ENCODE peak calls at places on chromosomes 13 and 19, in five cellular contexts. P, B, W, V and D are unnamed samples.

GRCh38 chr19:34577531-34578101 is 96.1 kb downstream of the WTIP start:
- DNase-seq in P (no peak), W (no peak), V (no peak), B (no peak), D (no peak)

GRCh38 chr19:18478545-18479311 is 40.8 kb upstream of the ISYNA1 start:
- DNase-seq in V (peak; percentile 91), W (no peak), P (peak; percentile 92), B (peak; percentile 87), D (peak; percentile 87)

GRCh38 chr13:21237081-21237480 is 60.6 kb downstream of the MRPL57 start:
- DNase-seq in B (no peak), P (no peak), V (no peak), W (no peak), D (no peak)

GRCh38 chr19:2492870-2493269 is 16.9 kb downstream of the GADD45B start:
- DNase-seq in W (no peak), P (no peak), V (no peak), B (no peak), D (no peak)

GRCh38 chr13:71602327-71602726 is 264.7 kb downstream of the DACH1 start:
- DNase-seq in P (no peak), B (no peak), W (no peak), V (no peak), D (no peak)

GRCh38 chr19:51000426-51000825 is 978 bp downstream of the KLK8 start:
- DNase-seq in P (no peak), V (no peak), B (no peak), W (no peak), D (no peak)

GRCh38 chr13:66888698-66889097 is 341.4 kb downstream of the PCDH9 start:
- DNase-seq in W (no peak), P (peak; percentile 16), V (no peak), B (peak; percentile 1), D (no peak)

GRCh38 chr13:40420160-40420740 is 246.2 kb downstream of the FOXO1 start:
- DNase-seq in W (no peak), V (no peak), P (no peak), B (no peak), D (no peak)

GRCh38 chr19:23470873-23471555 is 75.7 kb upstream of the ZNF91 start:
- DNase-seq in P (no peak), W (no peak), B (no peak), V (no peak), D (no peak)

GRCh38 chr19:16017138-16017490 is 59.2 kb upstream of the TPM4 start:
- DNase-seq in W (no peak), V (no peak), P (no peak), B (no peak), D (no peak)

GRCh38 chr19:33344210-33344609 is 29.3 kb upstream of the CEBPG start:
- DNase-seq in V (no peak), B (peak; percentile 47), W (no peak), P (peak; percentile 11), D (no peak)

GRCh38 chr19:33346665-33347064 is 26.8 kb upstream of the CEBPG start:
- DNase-seq in W (no peak), B (no peak), V (no peak), P (no peak), D (no peak)

GRCh38 chr19:33344611-33345010 is 28.9 kb upstream of the CEBPG start:
- DNase-seq in V (no peak), P (no peak), W (no peak), B (no peak), D (no peak)

GRCh38 chr19:33347300-33347699 is 26.2 kb upstream of the CEBPG start:
- DNase-seq in W (no peak), B (no peak), P (no peak), V (no peak), D (no peak)

GRCh38 chr19:33345163-33345562 is 28.3 kb upstream of the CEBPG start:
- DNase-seq in P (no peak), W (no peak), B (no peak), V (no peak), D (no peak)
- TF ChIP-seq CTCF in P (no peak), W (no peak), B (no peak), V (no peak), D (no peak)

DNA sequence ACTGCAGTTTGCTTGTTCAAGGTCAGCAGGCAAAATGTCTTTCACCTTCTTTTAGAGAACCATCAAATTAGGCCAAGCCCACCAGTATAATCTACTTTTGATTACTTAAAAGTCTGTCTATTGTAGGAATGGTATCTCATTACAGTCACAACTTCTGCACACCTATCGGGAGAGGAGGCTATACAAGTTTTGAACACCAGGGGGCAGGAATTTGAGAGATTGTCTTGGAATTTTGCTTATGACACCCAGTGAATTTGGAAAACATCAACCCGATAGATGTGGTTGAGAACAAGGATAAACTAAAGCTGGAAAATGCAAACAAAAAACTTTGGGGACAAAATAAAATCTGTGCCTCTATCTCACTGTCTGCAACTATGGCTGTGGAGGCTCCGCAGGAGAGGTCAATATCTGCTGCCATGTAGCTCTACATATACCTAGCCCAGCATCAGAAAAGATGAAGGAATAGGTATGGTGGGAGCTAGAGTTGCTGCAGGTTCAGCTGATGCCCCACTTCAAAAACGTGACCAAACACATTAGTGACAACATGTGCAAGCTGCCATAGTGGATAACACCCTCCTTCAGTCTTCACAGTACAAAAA is 1299.2 kb upstream of the SPRY2 start:
- DNase-seq in V (no peak), B (no peak), P (no peak), W (peak; percentile 15), D (no peak)
- TF ChIP-seq CTCF in V (no peak), B (peak; percentile 15), P (no peak), W (peak; percentile 49), D (peak; percentile 52)

DNA sequence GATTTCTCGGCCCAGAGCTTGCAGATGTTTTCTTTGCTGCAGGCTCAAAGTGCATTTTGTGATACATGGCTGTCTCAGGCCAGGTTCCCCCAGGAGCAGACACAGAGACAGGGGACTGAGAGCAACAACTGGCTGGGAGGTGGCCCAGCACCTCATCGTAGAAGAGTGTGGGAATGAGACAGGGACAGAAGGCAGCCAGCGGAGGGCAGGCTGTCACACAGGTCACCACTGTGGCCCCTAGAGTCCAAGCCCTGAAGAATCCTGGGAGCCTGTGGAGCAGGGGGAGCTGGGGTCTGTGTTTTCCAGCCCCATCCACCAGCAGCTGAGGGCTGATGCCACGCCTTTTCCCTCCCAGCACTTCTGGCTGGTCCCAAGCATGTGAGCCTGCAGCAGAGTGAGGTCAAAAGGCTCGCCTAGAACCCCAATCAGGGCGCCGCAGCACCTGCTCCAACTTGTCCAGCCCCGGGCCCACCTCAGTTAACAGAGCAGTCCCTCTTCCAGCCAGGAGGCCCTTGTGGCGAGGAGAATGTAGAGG is 723.8 kb downstream of the UQCRFS1 start:
- DNase-seq in B (no peak), P (no peak), V (no peak), W (no peak), D (no peak)
- TF ChIP-seq CTCF in B (no peak), P (no peak), V (no peak), W (no peak), D (no peak)

GRCh38 chr19:17184381-17184841 is 30.7 kb upstream of the USE1 start:
- DNase-seq in P (no peak), B (no peak), W (no peak), V (no peak), D (no peak)
- TF ChIP-seq CTCF in P (no peak), B (no peak), W (no peak), V (no peak), D (no peak)

GRCh38 chr19:4495471-4495870 is 22.8 kb downstream of the PLIN4 start:
- DNase-seq in V (peak; percentile 53), W (no peak), P (no peak), B (no peak), D (no peak)
- TF ChIP-seq CTCF in V (peak; percentile 56), W (no peak), P (peak; percentile 5), B (no peak), D (peak; percentile 15)

DNA sequence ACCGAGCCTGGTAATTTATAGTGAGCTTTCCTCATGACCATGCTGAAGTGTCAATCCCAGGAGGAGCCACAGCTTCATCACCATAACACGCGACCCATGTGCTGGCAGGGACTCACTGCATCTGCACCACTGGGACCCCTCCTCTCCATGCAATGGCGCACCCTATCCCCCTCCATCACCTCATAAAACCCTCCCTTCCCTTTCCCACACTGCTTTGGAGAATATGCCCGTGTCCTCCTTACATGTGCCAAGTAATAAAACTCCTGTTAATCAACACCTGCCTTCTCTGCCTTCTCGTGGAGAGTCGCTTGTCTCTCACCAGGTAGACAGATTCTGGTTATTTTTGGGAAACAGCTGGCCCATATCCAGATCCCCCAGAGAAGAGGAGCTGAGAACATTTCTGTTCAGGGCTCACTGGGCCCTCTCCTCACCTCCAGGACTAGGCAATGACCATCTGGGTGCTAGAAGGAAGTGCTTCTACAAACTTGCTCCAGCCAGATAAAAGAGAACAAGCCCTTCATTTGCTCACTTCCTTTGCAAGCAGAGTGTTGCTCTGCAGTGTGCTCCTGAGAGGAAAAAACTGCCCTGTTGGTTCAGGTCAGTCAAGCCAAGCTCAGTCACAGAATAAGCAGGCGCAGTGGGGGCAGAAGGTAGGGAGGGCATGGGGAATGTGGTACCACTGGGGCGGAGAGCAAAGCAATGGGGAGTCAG is 894.3 kb downstream of the UQCRFS1 start:
- DNase-seq in V (no peak), P (no peak), B (no peak), W (no peak), D (no peak)
- TF ChIP-seq CTCF in V (no peak), P (no peak), B (no peak), W (no peak), D (no peak)

GRCh38 chr19:29259867-29260281 is 46.9 kb upstream of the UQCRFS1 start:
- DNase-seq in W (no peak), P (no peak), B (no peak), V (no peak), D (no peak)

GRCh38 chr19:29255006-29255405 is 42.1 kb upstream of the UQCRFS1 start:
- DNase-seq in W (no peak), P (no peak), V (no peak), B (no peak), D (no peak)

GRCh38 chr19:29256516-29256915 is 43.6 kb upstream of the UQCRFS1 start:
- DNase-seq in B (no peak), P (no peak), V (no peak), W (no peak), D (no peak)

GRCh38 chr19:29259153-29259552 is 46.2 kb upstream of the UQCRFS1 start:
- DNase-seq in B (peak; percentile 12), P (peak; percentile 3), W (peak; percentile 21), V (no peak), D (no peak)

DNA sequence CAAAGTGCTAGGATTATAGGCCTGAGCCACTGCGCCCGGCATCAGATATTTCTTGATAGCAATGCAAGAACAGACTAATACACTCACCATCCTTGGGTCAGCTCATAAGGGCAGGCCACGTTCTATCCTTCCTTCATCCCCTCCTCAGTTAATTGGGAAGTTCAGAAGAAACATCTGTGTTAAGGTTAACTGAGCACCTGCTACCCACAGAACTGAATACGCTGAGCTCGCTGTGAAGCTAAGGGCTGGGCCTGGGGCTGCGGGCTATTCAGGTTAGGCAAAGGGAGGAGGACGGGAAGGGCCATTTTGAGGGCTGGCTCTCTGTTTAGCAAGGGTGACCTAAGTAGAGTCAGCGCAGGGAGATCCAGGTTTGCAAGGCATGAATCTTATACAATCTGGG is 43.0 kb upstream of the UQCRFS1 start:
- DNase-seq in V (no peak), P (no peak), B (no peak), W (no peak), D (no peak)
- TF ChIP-seq CTCF in V (no peak), P (no peak), B (no peak), W (no peak), D (no peak)

GRCh38 chr13:28819748-28820098 is 416 bp upstream of the MTUS2 start:
- DNase-seq in W (peak; percentile 38), B (peak; percentile 19), P (peak; percentile 45), V (no peak), D (no peak)
- TF ChIP-seq CTCF in W (no peak), B (no peak), P (no peak), V (peak; percentile 10), D (no peak)